ENCODE peak calls at places on chromosomes 13 and 19, in five cellular contexts. Q is GM23338, E is heart right ventricle, T is colonic mucosa, B is heart left ventricle. H is an unnamed sample. For H3K4me1, the result is how much of the 10 kb centered on the place peaks cover.

GRCh38 chr19:38817081-38817480 is 4.3 kb upstream of the LGALS4 start:
- DNase-seq in Q (no peak), T (no peak), B (no peak), E (no peak), H (no peak)

GRCh38 chr13:32734511-32734910 is 148.3 kb downstream of the PDS5B start:
- DNase-seq in E (no peak), B (no peak), Q (no peak), T (no peak), H (no peak)

GRCh38 chr19:10408511-10409291 is 5.4 kb upstream of the CDC37 start:
- DNase-seq in T (no peak), B (no peak), Q (no peak), E (no peak), H (no peak)

GRCh38 chr13:95784161-95784880 is 107.4 kb downstream of the DNAJC3 start:
- DNase-seq in Q (no peak), T (no peak), B (no peak), E (no peak), H (no peak)

GRCh38 chr19:15534957-15535864 is 26.9 kb downstream of the CYP4F22 start:
- DNase-seq in Q (no peak), E (no peak), T (no peak), B (no peak), H (no peak)

GRCh38 chr19:9782282-9782681 is 13.7 kb upstream of the ZNF846 start:
- DNase-seq in Q (no peak), T (no peak), E (no peak), B (no peak), H (no peak)

GRCh38 chr13:69050696-69051095 is 1056.9 kb upstream of the ATXN8OS start:
- DNase-seq in B (no peak), Q (peak), T (no peak), E (no peak), H (no peak)

GRCh38 chr19:16268676-16269319 is 55.8 kb upstream of the KLF2 start:
- DNase-seq in B (no peak), Q (no peak), T (no peak), E (no peak), H (no peak)

GRCh38 chr13:106570354-106570822 is 2.5 kb upstream of the ARGLU1 start:
- DNase-seq in T (peak), B (no peak), E (no peak), Q (peak), H (peak)

GRCh38 chr13:27960362-27961226 is 8.5 kb downstream of the CDX2 start:
- DNase-seq in Q (peak), E (peak), B (no peak), T (peak), H (peak)

GRCh38 chr19:49678970-49679831 is 2.1 kb downstream of the PRMT1 start:
- DNase-seq in Q (no peak), B (no peak), T (no peak), E (no peak), H (no peak)

GRCh38 chr19:1756264-1756663 is 3.0 kb downstream of the ONECUT3 start:
- DNase-seq in B (no peak), E (no peak), T (no peak), Q (no peak), H (no peak)

GRCh38 chr13:97221491-97221890 is 642 bp upstream of the MBNL2 start:
- DNase-seq in E (no peak), Q (no peak), T (no peak), B (no peak), H (no peak)

GRCh38 chr19:40721936-40722661 is 5.2 kb downstream of the ITPKC start:
- DNase-seq in E (no peak), B (no peak), Q (no peak), T (no peak), H (no peak)

GRCh38 chr13:31209172-31209818 is 9.5 kb downstream of the B3GLCT start:
- DNase-seq in T (no peak), Q (peak), E (peak), B (peak), H (peak)

GRCh38 chr19:9934132-9934950 is 2.0 kb downstream of the OLFM2 start:
- DNase-seq in B (peak), E (peak), Q (peak), T (peak), H (peak)

GRCh38 chr19:7989071-7989575 is 16.3 kb downstream of the ELAVL1 start:
- DNase-seq in B (no peak), T (no peak), E (no peak), Q (no peak), H (no peak)
- H3K27ac ChIP-seq in B (no peak), T (no peak), E (no peak), Q (peak), H (peak)

GRCh38 chr13:67416047-67416925 is 186.2 kb upstream of the PCDH9 start:
- DNase-seq in T (no peak), B (no peak), Q (peak), E (no peak), H (no peak)
- TF ChIP-seq CTCF in T (no peak), B (peak), Q (peak), E (peak), H (no peak)

DNA sequence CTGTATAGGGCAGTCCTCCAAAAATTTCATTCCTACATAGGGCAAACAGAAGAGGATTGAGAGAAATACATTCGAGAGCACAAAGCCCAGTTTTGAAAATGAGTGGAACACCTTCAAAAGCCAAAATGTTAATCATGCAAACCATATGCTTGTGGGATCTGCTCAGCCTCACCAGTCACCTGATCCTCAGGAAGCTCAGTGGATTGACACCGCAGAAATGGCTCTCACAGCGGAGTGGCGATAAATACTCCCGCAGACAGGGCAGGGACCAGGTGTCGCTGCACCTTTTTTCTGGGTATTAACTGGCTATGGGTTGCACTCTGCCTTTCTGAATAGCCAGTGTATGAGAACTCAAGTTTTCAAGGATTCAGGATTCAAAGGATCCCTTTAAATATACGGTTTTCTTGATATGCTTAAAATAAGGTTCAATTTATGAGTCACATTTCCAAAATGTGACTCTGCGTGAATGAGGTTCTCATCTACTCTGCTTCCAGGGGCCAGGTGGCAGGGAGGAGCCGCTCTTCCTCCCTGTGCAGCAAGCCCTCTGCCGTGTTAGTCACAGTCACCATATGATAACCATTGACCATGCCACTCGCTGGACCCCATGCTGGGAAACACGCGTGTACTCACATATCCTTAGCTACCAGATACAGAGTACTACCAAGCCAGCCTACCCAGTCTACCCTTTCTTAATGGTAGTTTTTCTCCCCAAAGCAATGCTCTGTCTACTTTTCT is 18.3 kb upstream of the DHRS12 start:
- DNase-seq in B (no peak), Q (no peak), E (no peak), T (no peak), H (no peak)
- H3K4me1 ChIP-seq in B (half or more), Q (under half), E (under half), T (under half), H (under half)

DNA sequence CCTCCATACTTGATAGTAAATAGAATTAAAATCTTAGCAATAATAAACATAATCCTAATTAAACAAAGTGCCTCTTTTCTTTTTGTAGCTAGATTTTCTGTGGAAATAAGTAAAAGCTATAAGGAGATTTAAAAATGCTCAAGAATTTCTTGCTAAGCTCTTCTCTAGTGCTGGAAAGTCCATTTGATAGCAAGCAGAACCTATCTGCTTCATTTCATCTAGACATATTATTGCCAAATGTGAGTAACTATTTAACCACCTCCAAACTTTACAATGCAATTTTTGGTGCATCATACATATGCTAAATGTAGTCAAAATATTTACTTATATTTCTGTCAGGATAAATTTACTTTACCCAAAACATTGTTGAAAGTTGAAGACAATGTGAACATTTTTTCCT is 109.5 kb upstream of the POSTN start:
- DNase-seq in Q (no peak), E (no peak), B (no peak), T (no peak), H (no peak)
- H3K27ac ChIP-seq in Q (no peak), E (no peak), B (no peak), T (no peak), H (no peak)

H was measured in prostate gland.